ENCODE peak calls at places on chromosome 12, in ten cellular contexts. One of them, this sample, is unnamed. For H3K9me3, the result is how much of the 10 kb centered on the place peaks cover.

GRCh38 chr12:51821423-51822260 is 26.9 kb downstream of the FIGNL2 start:
- DNase-seq in gastrocnemius medialis: no peak
- DNase-seq in heart left ventricle: no peak
- DNase-seq in right lobe of liver: no peak
- DNase-seq in stomach: no peak
- DNase-seq in IMR-90: no peak
- DNase-seq in ovary: no peak
- DNase-seq in HCT116: no peak
- DNase-seq in uterus: no peak
- DNase-seq in A549: no peak
- DNase-seq in this sample: no peak

GRCh38 chr12:27571463-27571862 is 47.5 kb downstream of the PPFIBP1 start:
- DNase-seq in ovary: no peak
- DNase-seq in right lobe of liver: no peak
- DNase-seq in HCT116: no peak
- DNase-seq in A549: no peak
- DNase-seq in stomach: no peak
- DNase-seq in heart left ventricle: no peak
- DNase-seq in IMR-90: peak
- DNase-seq in uterus: no peak
- DNase-seq in gastrocnemius medialis: no peak
- DNase-seq in this sample: no peak

GRCh38 chr12:9957834-9958233 is 13.4 kb upstream of the CLEC12A start:
- DNase-seq in right lobe of liver: no peak
- DNase-seq in A549: no peak
- DNase-seq in heart left ventricle: no peak
- DNase-seq in IMR-90: no peak
- DNase-seq in ovary: no peak
- DNase-seq in uterus: no peak
- DNase-seq in gastrocnemius medialis: no peak
- DNase-seq in stomach: no peak
- DNase-seq in HCT116: no peak
- DNase-seq in this sample: no peak

GRCh38 chr12:120234643-120235368 is 30.7 kb downstream of the PXN start:
- DNase-seq in heart left ventricle: peak
- DNase-seq in HCT116: peak
- DNase-seq in ovary: peak
- DNase-seq in stomach: peak
- DNase-seq in right lobe of liver: peak
- DNase-seq in IMR-90: peak
- DNase-seq in gastrocnemius medialis: peak
- DNase-seq in A549: peak
- DNase-seq in uterus: peak
- DNase-seq in this sample: no peak

GRCh38 chr12:114903394-114903748 is 219.4 kb upstream of the TBX3 start:
- DNase-seq in IMR-90: peak
- DNase-seq in A549: no peak
- DNase-seq in uterus: no peak
- DNase-seq in right lobe of liver: no peak
- DNase-seq in ovary: no peak
- DNase-seq in stomach: no peak
- DNase-seq in heart left ventricle: no peak
- DNase-seq in gastrocnemius medialis: no peak
- DNase-seq in HCT116: no peak
- DNase-seq in this sample: no peak

GRCh38 chr12:62522984-62523383 is 56.4 kb downstream of the MON2 start:
- DNase-seq in A549: peak
- DNase-seq in uterus: no peak
- DNase-seq in right lobe of liver: no peak
- DNase-seq in gastrocnemius medialis: no peak
- DNase-seq in HCT116: no peak
- DNase-seq in heart left ventricle: no peak
- DNase-seq in ovary: no peak
- DNase-seq in IMR-90: peak
- DNase-seq in stomach: no peak
- DNase-seq in this sample: no peak

GRCh38 chr12:22100952-22101748 is 55.1 kb downstream of the CMAS start:
- DNase-seq in HCT116: peak
- DNase-seq in uterus: peak
- DNase-seq in ovary: no peak
- DNase-seq in right lobe of liver: no peak
- DNase-seq in A549: peak
- DNase-seq in heart left ventricle: no peak
- DNase-seq in IMR-90: peak
- DNase-seq in gastrocnemius medialis: no peak
- DNase-seq in stomach: peak
- DNase-seq in this sample: no peak

GRCh38 chr12:45966486-45966885 is 23.9 kb downstream of the SCAF11 start:
- DNase-seq in heart left ventricle: no peak
- DNase-seq in gastrocnemius medialis: no peak
- DNase-seq in uterus: no peak
- DNase-seq in stomach: no peak
- DNase-seq in IMR-90: peak
- DNase-seq in A549: peak
- DNase-seq in ovary: no peak
- DNase-seq in HCT116: no peak
- DNase-seq in right lobe of liver: no peak
- DNase-seq in this sample: no peak

GRCh38 chr12:50600364-50600763 is 95.6 kb downstream of the DIP2B start:
- DNase-seq in ovary: no peak
- DNase-seq in right lobe of liver: no peak
- DNase-seq in stomach: no peak
- DNase-seq in heart left ventricle: no peak
- DNase-seq in gastrocnemius medialis: no peak
- DNase-seq in A549: no peak
- DNase-seq in HCT116: no peak
- DNase-seq in uterus: no peak
- DNase-seq in IMR-90: no peak
- DNase-seq in this sample: no peak

GRCh38 chr12:52566847-52567291 is 6.8 kb downstream of the KRT74 start:
- DNase-seq in A549: no peak
- DNase-seq in uterus: no peak
- DNase-seq in IMR-90: no peak
- DNase-seq in right lobe of liver: no peak
- DNase-seq in HCT116: no peak
- DNase-seq in gastrocnemius medialis: no peak
- DNase-seq in stomach: no peak
- DNase-seq in ovary: no peak
- DNase-seq in heart left ventricle: peak
- DNase-seq in this sample: no peak

GRCh38 chr12:112803620-112804279 is 12.2 kb downstream of the RPH3A start:
- DNase-seq in IMR-90: no peak
- DNase-seq in stomach: no peak
- DNase-seq in uterus: no peak
- DNase-seq in A549: peak
- DNase-seq in gastrocnemius medialis: no peak
- DNase-seq in HCT116: no peak
- DNase-seq in right lobe of liver: no peak
- DNase-seq in heart left ventricle: no peak
- DNase-seq in ovary: no peak
- DNase-seq in this sample: no peak

GRCh38 chr12:10140001-10140400 is 10.0 kb upstream of the CLEC7A start:
- DNase-seq in A549: peak
- DNase-seq in uterus: no peak
- DNase-seq in gastrocnemius medialis: no peak
- DNase-seq in ovary: peak
- DNase-seq in stomach: no peak
- DNase-seq in right lobe of liver: no peak
- DNase-seq in IMR-90: peak
- DNase-seq in heart left ventricle: no peak
- DNase-seq in HCT116: peak
- DNase-seq in this sample: no peak

GRCh38 chr12:87671757-87672156 is 357.4 kb downstream of the C12orf50 start:
- DNase-seq in IMR-90: no peak
- DNase-seq in uterus: no peak
- DNase-seq in gastrocnemius medialis: no peak
- DNase-seq in stomach: no peak
- DNase-seq in HCT116: no peak
- DNase-seq in ovary: no peak
- DNase-seq in A549: no peak
- DNase-seq in heart left ventricle: no peak
- DNase-seq in right lobe of liver: no peak
- DNase-seq in this sample: no peak

GRCh38 chr12:6627598-6627997 is 8.2 kb downstream of the LPAR5 start:
- DNase-seq in gastrocnemius medialis: no peak
- DNase-seq in heart left ventricle: no peak
- DNase-seq in IMR-90: no peak
- DNase-seq in ovary: no peak
- DNase-seq in HCT116: no peak
- DNase-seq in stomach: no peak
- DNase-seq in right lobe of liver: no peak
- DNase-seq in uterus: no peak
- DNase-seq in A549: no peak
- DNase-seq in this sample: no peak

GRCh38 chr12:130826151-130826801 is 12.8 kb downstream of the STX2 start:
- DNase-seq in A549: peak
- DNase-seq in HCT116: no peak
- DNase-seq in IMR-90: peak
- DNase-seq in ovary: peak
- DNase-seq in right lobe of liver: no peak
- DNase-seq in gastrocnemius medialis: no peak
- DNase-seq in heart left ventricle: peak
- DNase-seq in uterus: no peak
- DNase-seq in stomach: no peak
- DNase-seq in this sample: no peak

GRCh38 chr12:43551971-43552559 is at the start of gene ADAMTS20:
- DNase-seq in IMR-90: peak
- DNase-seq in stomach: no peak
- DNase-seq in ovary: no peak
- DNase-seq in heart left ventricle: no peak
- DNase-seq in uterus: no peak
- DNase-seq in right lobe of liver: no peak
- DNase-seq in HCT116: no peak
- DNase-seq in A549: no peak
- DNase-seq in gastrocnemius medialis: no peak
- DNase-seq in this sample: no peak

GRCh38 chr12:121795029-121795977 is 1.8 kb upstream of the RHOF start:
- DNase-seq in stomach: peak
- DNase-seq in right lobe of liver: peak
- DNase-seq in ovary: peak
- DNase-seq in A549: peak
- DNase-seq in HCT116: peak
- DNase-seq in uterus: peak
- DNase-seq in IMR-90: peak
- DNase-seq in heart left ventricle: peak
- DNase-seq in gastrocnemius medialis: peak
- DNase-seq in this sample: no peak

GRCh38 chr12:72323881-72324280 is 51.7 kb downstream of the TRHDE start:
- DNase-seq in HCT116: no peak
- DNase-seq in uterus: no peak
- DNase-seq in gastrocnemius medialis: no peak
- DNase-seq in IMR-90: peak
- DNase-seq in A549: no peak
- DNase-seq in ovary: no peak
- DNase-seq in stomach: no peak
- DNase-seq in heart left ventricle: no peak
- DNase-seq in right lobe of liver: no peak
- DNase-seq in this sample: no peak
- TF ChIP-seq POLR2A in HCT116: no peak
- TF ChIP-seq POLR2A in uterus: no peak
- TF ChIP-seq POLR2A in gastrocnemius medialis: no peak
- TF ChIP-seq POLR2A in IMR-90: no peak
- TF ChIP-seq POLR2A in A549: no peak
- TF ChIP-seq POLR2A in ovary: no peak
- TF ChIP-seq POLR2A in stomach: no peak
- TF ChIP-seq POLR2A in heart left ventricle: no peak
- TF ChIP-seq POLR2A in right lobe of liver: no peak
- TF ChIP-seq POLR2A in this sample: no peak

GRCh38 chr12:94689646-94690036 is 39.3 kb upstream of the TMCC3 start:
- DNase-seq in heart left ventricle: peak
- DNase-seq in stomach: no peak
- DNase-seq in gastrocnemius medialis: no peak
- DNase-seq in right lobe of liver: no peak
- DNase-seq in A549: no peak
- DNase-seq in uterus: peak
- DNase-seq in ovary: peak
- DNase-seq in IMR-90: no peak
- DNase-seq in HCT116: no peak
- DNase-seq in this sample: no peak
- H3K27ac ChIP-seq in heart left ventricle: no peak
- H3K27ac ChIP-seq in stomach: peak
- H3K27ac ChIP-seq in gastrocnemius medialis: no peak
- H3K27ac ChIP-seq in right lobe of liver: no peak
- H3K27ac ChIP-seq in A549: peak
- H3K27ac ChIP-seq in uterus: peak
- H3K27ac ChIP-seq in ovary: peak
- H3K27ac ChIP-seq in IMR-90: no peak
- H3K27ac ChIP-seq in HCT116: no peak
- H3K27ac ChIP-seq in this sample: peak

GRCh38 chr12:32191445-32191844 is 84.8 kb downstream of the BICD1 start:
- DNase-seq in gastrocnemius medialis: no peak
- DNase-seq in HCT116: no peak
- DNase-seq in right lobe of liver: no peak
- DNase-seq in A549: no peak
- DNase-seq in heart left ventricle: no peak
- DNase-seq in IMR-90: no peak
- DNase-seq in ovary: no peak
- DNase-seq in uterus: no peak
- DNase-seq in stomach: no peak
- DNase-seq in this sample: no peak

GRCh38 chr12:32197421-32197820 is 90.8 kb downstream of the BICD1 start:
- DNase-seq in gastrocnemius medialis: no peak
- DNase-seq in stomach: no peak
- DNase-seq in ovary: no peak
- DNase-seq in IMR-90: peak
- DNase-seq in uterus: no peak
- DNase-seq in heart left ventricle: no peak
- DNase-seq in A549: no peak
- DNase-seq in HCT116: no peak
- DNase-seq in right lobe of liver: no peak
- DNase-seq in this sample: no peak

GRCh38 chr12:32201096-32201495 is 94.4 kb downstream of the BICD1 start:
- DNase-seq in gastrocnemius medialis: no peak
- DNase-seq in IMR-90: no peak
- DNase-seq in A549: no peak
- DNase-seq in heart left ventricle: no peak
- DNase-seq in uterus: no peak
- DNase-seq in right lobe of liver: no peak
- DNase-seq in HCT116: no peak
- DNase-seq in ovary: no peak
- DNase-seq in stomach: no peak
- DNase-seq in this sample: no peak

GRCh38 chr12:32198555-32198954 is 91.9 kb downstream of the BICD1 start:
- DNase-seq in right lobe of liver: no peak
- DNase-seq in IMR-90: peak
- DNase-seq in heart left ventricle: no peak
- DNase-seq in gastrocnemius medialis: no peak
- DNase-seq in A549: no peak
- DNase-seq in stomach: no peak
- DNase-seq in uterus: no peak
- DNase-seq in ovary: no peak
- DNase-seq in HCT116: peak
- DNase-seq in this sample: no peak

GRCh38 chr12:32196250-32197198 is 89.9 kb downstream of the BICD1 start:
- DNase-seq in ovary: no peak
- DNase-seq in uterus: no peak
- DNase-seq in gastrocnemius medialis: no peak
- DNase-seq in HCT116: no peak
- DNase-seq in heart left ventricle: no peak
- DNase-seq in A549: no peak
- DNase-seq in right lobe of liver: no peak
- DNase-seq in IMR-90: no peak
- DNase-seq in stomach: no peak
- DNase-seq in this sample: no peak
- H3K9me3 ChIP-seq in ovary: under half
- H3K9me3 ChIP-seq in uterus: under half
- H3K9me3 ChIP-seq in gastrocnemius medialis: under half
- H3K9me3 ChIP-seq in HCT116: under half
- H3K9me3 ChIP-seq in heart left ventricle: under half
- H3K9me3 ChIP-seq in A549: under half
- H3K9me3 ChIP-seq in right lobe of liver: under half
- H3K9me3 ChIP-seq in IMR-90: under half
- H3K9me3 ChIP-seq in stomach: under half
- H3K9me3 ChIP-seq in this sample: under half

GRCh38 chr12:101877816-101878811 is 734 bp downstream of the DRAM1 start:
- DNase-seq in HCT116: no peak
- DNase-seq in IMR-90: no peak
- DNase-seq in uterus: peak
- DNase-seq in ovary: no peak
- DNase-seq in A549: peak
- DNase-seq in stomach: peak
- DNase-seq in heart left ventricle: no peak
- DNase-seq in right lobe of liver: peak
- DNase-seq in gastrocnemius medialis: no peak
- DNase-seq in this sample: no peak
- TF ChIP-seq POLR2A in HCT116: no peak
- TF ChIP-seq POLR2A in IMR-90: no peak
- TF ChIP-seq POLR2A in uterus: no peak
- TF ChIP-seq POLR2A in ovary: no peak
- TF ChIP-seq POLR2A in A549: no peak
- TF ChIP-seq POLR2A in stomach: no peak
- TF ChIP-seq POLR2A in heart left ventricle: no peak
- TF ChIP-seq POLR2A in right lobe of liver: no peak
- TF ChIP-seq POLR2A in gastrocnemius medialis: no peak
- TF ChIP-seq POLR2A in this sample: no peak